ENCODE peak calls at places on chromosomes 5 and 9, in ten cellular contexts. One of them, this sample, is unnamed. For H3K4me1, the result is how much of the 10 kb centered on the place peaks cover.

GRCh38 chr5:143271431-143271830 is 132.1 kb downstream of the NR3C1 start:
- DNase-seq in PC-9: no peak
- DNase-seq in Peyer's patch: no peak
- DNase-seq in GM23338: no peak
- DNase-seq in fibroblast of lung: no peak
- DNase-seq in cardiac muscle cell: no peak
- DNase-seq in heart right ventricle: no peak
- DNase-seq in ascending aorta: no peak
- DNase-seq in stomach: no peak
- DNase-seq in esophagus squamous epithelium: no peak
- DNase-seq in this sample: no peak

GRCh38 chr5:91283899-91284298 is 99.2 kb downstream of the ARRDC3 start:
- DNase-seq in PC-9: peak
- DNase-seq in Peyer's patch: no peak
- DNase-seq in GM23338: no peak
- DNase-seq in fibroblast of lung: peak
- DNase-seq in cardiac muscle cell: peak
- DNase-seq in heart right ventricle: no peak
- DNase-seq in ascending aorta: no peak
- DNase-seq in stomach: no peak
- DNase-seq in esophagus squamous epithelium: no peak
- DNase-seq in this sample: no peak

GRCh38 chr9:86098793-86099694 is at the start of gene GOLM1:
- DNase-seq in PC-9: no peak
- DNase-seq in Peyer's patch: no peak
- DNase-seq in GM23338: peak
- DNase-seq in fibroblast of lung: peak
- DNase-seq in cardiac muscle cell: peak
- DNase-seq in heart right ventricle: peak
- DNase-seq in ascending aorta: no peak
- DNase-seq in stomach: peak
- DNase-seq in esophagus squamous epithelium: no peak
- DNase-seq in this sample: peak

GRCh38 chr5:134177197-134178171 is 734 bp upstream of the SKP1 start:
- DNase-seq in PC-9: peak
- DNase-seq in Peyer's patch: peak
- DNase-seq in GM23338: peak
- DNase-seq in fibroblast of lung: peak
- DNase-seq in cardiac muscle cell: peak
- DNase-seq in heart right ventricle: peak
- DNase-seq in ascending aorta: no peak
- DNase-seq in stomach: peak
- DNase-seq in esophagus squamous epithelium: peak
- DNase-seq in this sample: peak

GRCh38 chr5:74290634-74291033 is 349.9 kb downstream of the ENC1 start:
- DNase-seq in PC-9: no peak
- DNase-seq in Peyer's patch: no peak
- DNase-seq in GM23338: no peak
- DNase-seq in fibroblast of lung: no peak
- DNase-seq in cardiac muscle cell: no peak
- DNase-seq in heart right ventricle: no peak
- DNase-seq in ascending aorta: no peak
- DNase-seq in stomach: no peak
- DNase-seq in esophagus squamous epithelium: no peak
- DNase-seq in this sample: no peak

GRCh38 chr9:111298831-111299603 is 31.0 kb downstream of the OR2K2 start:
- DNase-seq in PC-9: peak
- DNase-seq in Peyer's patch: no peak
- DNase-seq in GM23338: peak
- DNase-seq in fibroblast of lung: peak
- DNase-seq in cardiac muscle cell: peak
- DNase-seq in heart right ventricle: peak
- DNase-seq in ascending aorta: no peak
- DNase-seq in stomach: no peak
- DNase-seq in esophagus squamous epithelium: no peak
- DNase-seq in this sample: peak

GRCh38 chr9:112331676-112331955 is 1.8 kb downstream of the PTBP3 start:
- DNase-seq in PC-9: no peak
- DNase-seq in Peyer's patch: no peak
- DNase-seq in GM23338: no peak
- DNase-seq in fibroblast of lung: no peak
- DNase-seq in cardiac muscle cell: no peak
- DNase-seq in heart right ventricle: no peak
- DNase-seq in ascending aorta: no peak
- DNase-seq in stomach: no peak
- DNase-seq in esophagus squamous epithelium: no peak
- DNase-seq in this sample: no peak

GRCh38 chr5:173768891-173769290 is 119.3 kb upstream of the CPEB4 start:
- DNase-seq in PC-9: no peak
- DNase-seq in Peyer's patch: no peak
- DNase-seq in GM23338: no peak
- DNase-seq in fibroblast of lung: no peak
- DNase-seq in cardiac muscle cell: no peak
- DNase-seq in heart right ventricle: no peak
- DNase-seq in ascending aorta: no peak
- DNase-seq in stomach: no peak
- DNase-seq in esophagus squamous epithelium: no peak
- DNase-seq in this sample: no peak

DNA sequence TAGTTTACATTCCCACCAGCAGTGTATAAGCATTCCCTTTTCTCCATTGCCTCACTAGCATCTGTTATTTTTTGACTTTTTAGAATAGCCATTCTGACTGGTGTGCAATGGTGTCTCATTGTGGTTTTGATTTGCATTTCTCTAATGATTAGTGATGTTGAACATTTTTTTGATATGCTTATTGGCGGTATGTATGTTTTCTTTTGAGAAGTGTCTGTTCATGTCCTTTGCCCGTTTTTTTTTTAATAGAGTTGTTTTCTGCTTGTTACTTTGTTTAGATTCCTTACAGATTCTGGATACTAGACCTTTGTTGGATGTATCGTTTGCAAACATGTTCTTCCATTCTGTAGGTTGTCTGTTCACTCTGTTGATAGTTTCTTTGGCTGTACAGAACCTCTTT is 25.3 kb downstream of the NIPBL start:
- DNase-seq in PC-9: no peak
- DNase-seq in Peyer's patch: no peak
- DNase-seq in GM23338: no peak
- DNase-seq in fibroblast of lung: no peak
- DNase-seq in cardiac muscle cell: no peak
- DNase-seq in heart right ventricle: no peak
- DNase-seq in ascending aorta: no peak
- DNase-seq in stomach: no peak
- DNase-seq in esophagus squamous epithelium: no peak
- DNase-seq in this sample: no peak
- H3K4me1 ChIP-seq in PC-9: under half
- H3K4me1 ChIP-seq in Peyer's patch: under half
- H3K4me1 ChIP-seq in GM23338: under half
- H3K4me1 ChIP-seq in fibroblast of lung: under half
- H3K4me1 ChIP-seq in cardiac muscle cell: under half
- H3K4me1 ChIP-seq in heart right ventricle: under half
- H3K4me1 ChIP-seq in ascending aorta: under half
- H3K4me1 ChIP-seq in stomach: half or more
- H3K4me1 ChIP-seq in esophagus squamous epithelium: under half
- H3K4me1 ChIP-seq in this sample: under half

GRCh38 chr5:131263648-131264452 is at the start of gene CDC42SE2:
- DNase-seq in PC-9: peak
- DNase-seq in Peyer's patch: peak
- DNase-seq in GM23338: peak
- DNase-seq in fibroblast of lung: peak
- DNase-seq in cardiac muscle cell: peak
- DNase-seq in heart right ventricle: peak
- DNase-seq in ascending aorta: peak
- DNase-seq in stomach: peak
- DNase-seq in esophagus squamous epithelium: peak
- DNase-seq in this sample: peak
- TF ChIP-seq CTCF in PC-9: no peak
- TF ChIP-seq CTCF in Peyer's patch: no peak
- TF ChIP-seq CTCF in GM23338: no peak
- TF ChIP-seq CTCF in fibroblast of lung: no peak
- TF ChIP-seq CTCF in cardiac muscle cell: no peak
- TF ChIP-seq CTCF in heart right ventricle: no peak
- TF ChIP-seq CTCF in ascending aorta: no peak
- TF ChIP-seq CTCF in stomach: no peak
- TF ChIP-seq CTCF in esophagus squamous epithelium: no peak
- TF ChIP-seq CTCF in this sample: no peak

GRCh38 chr5:150778517-150779396 is at the start of gene SMIM3:
- DNase-seq in PC-9: peak
- DNase-seq in Peyer's patch: peak
- DNase-seq in GM23338: peak
- DNase-seq in fibroblast of lung: peak
- DNase-seq in cardiac muscle cell: peak
- DNase-seq in heart right ventricle: peak
- DNase-seq in ascending aorta: peak
- DNase-seq in stomach: peak
- DNase-seq in esophagus squamous epithelium: no peak
- DNase-seq in this sample: peak

GRCh38 chr5:150778103-150778516 is 447 bp upstream of the SMIM3 start:
- DNase-seq in PC-9: no peak
- DNase-seq in Peyer's patch: no peak
- DNase-seq in GM23338: peak
- DNase-seq in fibroblast of lung: no peak
- DNase-seq in cardiac muscle cell: peak
- DNase-seq in heart right ventricle: no peak
- DNase-seq in ascending aorta: no peak
- DNase-seq in stomach: no peak
- DNase-seq in esophagus squamous epithelium: no peak
- DNase-seq in this sample: no peak

GRCh38 chr5:150780816-150781221 is 2.3 kb downstream of the SMIM3 start:
- DNase-seq in PC-9: no peak
- DNase-seq in Peyer's patch: no peak
- DNase-seq in GM23338: no peak
- DNase-seq in fibroblast of lung: peak
- DNase-seq in cardiac muscle cell: peak
- DNase-seq in heart right ventricle: no peak
- DNase-seq in ascending aorta: no peak
- DNase-seq in stomach: no peak
- DNase-seq in esophagus squamous epithelium: no peak
- DNase-seq in this sample: no peak

GRCh38 chr5:150780180-150780692 is 1.7 kb downstream of the SMIM3 start:
- DNase-seq in PC-9: no peak
- DNase-seq in Peyer's patch: peak
- DNase-seq in GM23338: no peak
- DNase-seq in fibroblast of lung: peak
- DNase-seq in cardiac muscle cell: peak
- DNase-seq in heart right ventricle: peak
- DNase-seq in ascending aorta: no peak
- DNase-seq in stomach: peak
- DNase-seq in esophagus squamous epithelium: no peak
- DNase-seq in this sample: no peak

DNA sequence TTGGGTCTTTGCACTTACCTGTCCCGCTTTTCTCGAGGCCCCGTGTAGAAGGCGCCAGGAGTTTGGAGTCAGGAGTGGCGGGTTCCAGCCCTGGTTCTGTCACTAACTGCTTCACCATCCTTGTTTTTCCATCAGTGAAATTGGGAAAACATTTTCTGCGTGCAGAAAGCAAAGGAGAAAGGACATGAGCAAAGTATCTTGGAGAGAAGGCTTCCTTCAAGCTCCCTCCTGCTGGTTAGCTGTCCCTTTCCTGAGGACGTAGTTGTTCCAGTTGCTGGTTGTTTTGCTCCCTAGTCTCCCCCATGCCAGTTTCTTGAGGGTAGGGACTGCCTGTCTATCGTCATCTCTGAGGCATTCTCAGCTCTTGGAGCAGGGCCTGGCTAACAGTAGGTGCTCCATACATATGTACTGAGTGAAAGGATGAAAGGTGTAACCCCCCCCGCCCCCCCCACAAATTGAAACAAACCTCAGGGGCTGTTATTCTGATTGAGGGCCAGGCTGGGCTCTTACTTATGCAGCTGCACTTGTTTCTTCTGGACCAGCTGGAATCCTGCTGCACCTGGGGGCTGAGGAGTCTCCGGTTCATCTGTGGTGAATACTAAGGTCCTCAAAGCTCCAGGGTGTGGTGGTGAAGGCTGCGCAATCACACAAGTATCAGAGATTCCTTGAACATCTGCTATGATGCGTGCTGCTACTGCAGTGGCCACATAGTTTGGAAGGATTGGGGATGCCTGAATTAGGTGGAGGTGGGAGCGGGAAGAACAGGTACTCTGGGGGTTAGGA is 1.0 kb downstream of the SMIM3 start:
- DNase-seq in PC-9: no peak
- DNase-seq in Peyer's patch: no peak
- DNase-seq in GM23338: no peak
- DNase-seq in fibroblast of lung: peak
- DNase-seq in cardiac muscle cell: peak
- DNase-seq in heart right ventricle: no peak
- DNase-seq in ascending aorta: no peak
- DNase-seq in stomach: no peak
- DNase-seq in esophagus squamous epithelium: no peak
- DNase-seq in this sample: no peak
- H3K27ac ChIP-seq in PC-9: no peak
- H3K27ac ChIP-seq in Peyer's patch: peak
- H3K27ac ChIP-seq in GM23338: no peak
- H3K27ac ChIP-seq in fibroblast of lung: peak
- H3K27ac ChIP-seq in cardiac muscle cell: peak
- H3K27ac ChIP-seq in heart right ventricle: peak
- H3K27ac ChIP-seq in ascending aorta: peak
- H3K27ac ChIP-seq in stomach: peak
- H3K27ac ChIP-seq in esophagus squamous epithelium: peak
- H3K27ac ChIP-seq in this sample: peak

DNA sequence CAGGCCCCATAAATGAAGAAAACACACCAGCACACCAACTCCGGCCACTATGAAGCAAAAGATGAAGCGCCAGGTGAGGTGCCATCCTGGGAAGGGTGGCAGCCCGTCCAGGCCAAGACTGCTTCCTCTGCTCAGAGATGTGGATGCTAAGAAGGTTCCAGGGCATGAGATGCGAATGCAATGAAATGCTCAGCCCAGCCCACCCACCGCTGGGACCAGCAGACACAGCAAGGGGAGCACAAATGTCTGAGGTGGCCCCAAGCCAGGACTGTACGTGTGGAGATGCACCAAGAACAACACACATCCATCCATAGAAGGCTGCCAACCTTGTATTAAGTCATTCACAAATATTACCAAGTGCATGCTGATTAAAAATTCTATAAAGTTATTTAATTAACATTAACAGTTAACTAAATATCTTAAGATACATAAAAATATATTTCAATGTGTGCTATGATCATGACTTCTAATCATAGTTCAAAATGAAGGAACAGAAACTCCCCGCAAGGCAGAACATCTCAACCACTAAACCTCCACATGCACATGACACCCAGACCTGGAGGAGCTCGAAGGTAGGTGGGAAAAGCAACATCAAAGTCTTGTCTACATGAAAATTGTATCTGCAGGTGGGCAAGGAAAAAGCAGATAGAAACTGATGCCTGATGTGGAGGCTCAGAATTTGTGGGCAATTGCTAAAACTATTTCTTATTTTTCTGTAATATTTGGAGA is 43.7 kb downstream of the BICD2 start:
- DNase-seq in PC-9: no peak
- DNase-seq in Peyer's patch: peak
- DNase-seq in GM23338: no peak
- DNase-seq in fibroblast of lung: no peak
- DNase-seq in cardiac muscle cell: no peak
- DNase-seq in heart right ventricle: no peak
- DNase-seq in ascending aorta: no peak
- DNase-seq in stomach: no peak
- DNase-seq in esophagus squamous epithelium: no peak
- DNase-seq in this sample: no peak
- H3K4me1 ChIP-seq in PC-9: under half
- H3K4me1 ChIP-seq in Peyer's patch: under half
- H3K4me1 ChIP-seq in GM23338: under half
- H3K4me1 ChIP-seq in fibroblast of lung: under half
- H3K4me1 ChIP-seq in cardiac muscle cell: under half
- H3K4me1 ChIP-seq in heart right ventricle: under half
- H3K4me1 ChIP-seq in ascending aorta: under half
- H3K4me1 ChIP-seq in stomach: under half
- H3K4me1 ChIP-seq in esophagus squamous epithelium: under half
- H3K4me1 ChIP-seq in this sample: under half

This sample was measured in heart left ventricle.